ENCODE peak calls at places on chromosomes 7 and 10, in seven cellular contexts. One of them, this sample, is unnamed.

GRCh38 chr10:23047201-23048050 is 48.0 kb upstream of the MSRB2 start:
- DNase-seq in activated CD8-positive, alpha-beta memory T cell treated with anti-CD3 and anti-CD28 coated beads for 48 hours: no peak
- DNase-seq in AML-193: no peak
- DNase-seq in posterior vena cava: no peak
- DNase-seq in GM12865: no peak
- DNase-seq in neural progenitor cell: no peak
- DNase-seq in GDM1: no peak
- DNase-seq in this sample: no peak

GRCh38 chr7:98210513-98211220 is 572 bp upstream of the BHLHA15 start:
- DNase-seq in GM12865: no peak
- DNase-seq in posterior vena cava: peak
- DNase-seq in AML-193: no peak
- DNase-seq in GDM1: no peak
- DNase-seq in activated CD8-positive, alpha-beta memory T cell treated with anti-CD3 and anti-CD28 coated beads for 48 hours: no peak
- DNase-seq in neural progenitor cell: peak
- DNase-seq in this sample: no peak

GRCh38 chr10:50470798-50471582 is 152.8 kb downstream of the SGMS1 start:
- DNase-seq in posterior vena cava: no peak
- DNase-seq in neural progenitor cell: no peak
- DNase-seq in activated CD8-positive, alpha-beta memory T cell treated with anti-CD3 and anti-CD28 coated beads for 48 hours: no peak
- DNase-seq in GM12865: no peak
- DNase-seq in GDM1: no peak
- DNase-seq in AML-193: no peak
- DNase-seq in this sample: no peak

GRCh38 chr7:83876593-83876992 is 227.7 kb upstream of the SEMA3E start:
- DNase-seq in GM12865: no peak
- DNase-seq in posterior vena cava: no peak
- DNase-seq in neural progenitor cell: no peak
- DNase-seq in GDM1: no peak
- DNase-seq in AML-193: no peak
- DNase-seq in activated CD8-positive, alpha-beta memory T cell treated with anti-CD3 and anti-CD28 coated beads for 48 hours: no peak
- DNase-seq in this sample: no peak

GRCh38 chr10:59176241-59177030 is at the start of gene PHYHIPL:
- DNase-seq in posterior vena cava: peak
- DNase-seq in activated CD8-positive, alpha-beta memory T cell treated with anti-CD3 and anti-CD28 coated beads for 48 hours: no peak
- DNase-seq in neural progenitor cell: peak
- DNase-seq in GDM1: no peak
- DNase-seq in GM12865: peak
- DNase-seq in AML-193: no peak
- DNase-seq in this sample: no peak

GRCh38 chr10:19302117-19302516 is 253.5 kb downstream of the MALRD1 start:
- DNase-seq in GM12865: no peak
- DNase-seq in GDM1: no peak
- DNase-seq in AML-193: no peak
- DNase-seq in activated CD8-positive, alpha-beta memory T cell treated with anti-CD3 and anti-CD28 coated beads for 48 hours: no peak
- DNase-seq in posterior vena cava: no peak
- DNase-seq in neural progenitor cell: no peak
- DNase-seq in this sample: no peak

GRCh38 chr7:143327903-143328302 is 12.0 kb downstream of the CLCN1 start:
- DNase-seq in posterior vena cava: no peak
- DNase-seq in neural progenitor cell: no peak
- DNase-seq in GM12865: peak
- DNase-seq in AML-193: no peak
- DNase-seq in activated CD8-positive, alpha-beta memory T cell treated with anti-CD3 and anti-CD28 coated beads for 48 hours: no peak
- DNase-seq in GDM1: no peak
- DNase-seq in this sample: no peak

GRCh38 chr7:96310106-96310505 is 11.8 kb downstream of the SLC25A13 start:
- DNase-seq in posterior vena cava: no peak
- DNase-seq in activated CD8-positive, alpha-beta memory T cell treated with anti-CD3 and anti-CD28 coated beads for 48 hours: no peak
- DNase-seq in GM12865: no peak
- DNase-seq in neural progenitor cell: no peak
- DNase-seq in GDM1: no peak
- DNase-seq in AML-193: no peak
- DNase-seq in this sample: no peak

GRCh38 chr10:72574636-72575035 is 51.2 kb downstream of the MICU1 start:
- DNase-seq in GM12865: no peak
- DNase-seq in activated CD8-positive, alpha-beta memory T cell treated with anti-CD3 and anti-CD28 coated beads for 48 hours: no peak
- DNase-seq in posterior vena cava: no peak
- DNase-seq in AML-193: no peak
- DNase-seq in GDM1: no peak
- DNase-seq in neural progenitor cell: no peak
- DNase-seq in this sample: no peak

GRCh38 chr7:32023353-32023752 is 46.9 kb downstream of the PDE1C start:
- DNase-seq in GDM1: no peak
- DNase-seq in posterior vena cava: no peak
- DNase-seq in neural progenitor cell: no peak
- DNase-seq in activated CD8-positive, alpha-beta memory T cell treated with anti-CD3 and anti-CD28 coated beads for 48 hours: no peak
- DNase-seq in AML-193: no peak
- DNase-seq in GM12865: no peak
- DNase-seq in this sample: no peak

GRCh38 chr7:17770710-17771375 is 169.5 kb downstream of the SNX13 start:
- DNase-seq in posterior vena cava: no peak
- DNase-seq in AML-193: peak
- DNase-seq in activated CD8-positive, alpha-beta memory T cell treated with anti-CD3 and anti-CD28 coated beads for 48 hours: no peak
- DNase-seq in GDM1: peak
- DNase-seq in neural progenitor cell: no peak
- DNase-seq in GM12865: no peak
- DNase-seq in this sample: no peak

GRCh38 chr10:7512487-7512886 is 101.7 kb upstream of the SFMBT2 start:
- DNase-seq in GM12865: no peak
- DNase-seq in neural progenitor cell: no peak
- DNase-seq in GDM1: no peak
- DNase-seq in posterior vena cava: no peak
- DNase-seq in AML-193: no peak
- DNase-seq in activated CD8-positive, alpha-beta memory T cell treated with anti-CD3 and anti-CD28 coated beads for 48 hours: no peak
- DNase-seq in this sample: no peak

GRCh38 chr10:63760708-63761047 is 239.5 kb downstream of the REEP3 start:
- DNase-seq in AML-193: no peak
- DNase-seq in neural progenitor cell: no peak
- DNase-seq in GDM1: no peak
- DNase-seq in posterior vena cava: no peak
- DNase-seq in GM12865: no peak
- DNase-seq in activated CD8-positive, alpha-beta memory T cell treated with anti-CD3 and anti-CD28 coated beads for 48 hours: no peak
- DNase-seq in this sample: no peak

GRCh38 chr10:51937313-51937712 is 237.9 kb upstream of the CSTF2T start:
- DNase-seq in posterior vena cava: no peak
- DNase-seq in AML-193: no peak
- DNase-seq in GDM1: no peak
- DNase-seq in GM12865: no peak
- DNase-seq in activated CD8-positive, alpha-beta memory T cell treated with anti-CD3 and anti-CD28 coated beads for 48 hours: no peak
- DNase-seq in neural progenitor cell: no peak
- DNase-seq in this sample: no peak

GRCh38 chr7:25967278-25968204 is 184.5 kb upstream of the NFE2L3 start:
- DNase-seq in GM12865: peak
- DNase-seq in neural progenitor cell: no peak
- DNase-seq in AML-193: no peak
- DNase-seq in posterior vena cava: no peak
- DNase-seq in activated CD8-positive, alpha-beta memory T cell treated with anti-CD3 and anti-CD28 coated beads for 48 hours: no peak
- DNase-seq in GDM1: no peak
- DNase-seq in this sample: no peak

GRCh38 chr10:102678842-102679289 is 34.6 kb downstream of the TRIM8 start:
- DNase-seq in posterior vena cava: peak
- DNase-seq in AML-193: peak
- DNase-seq in activated CD8-positive, alpha-beta memory T cell treated with anti-CD3 and anti-CD28 coated beads for 48 hours: no peak
- DNase-seq in GM12865: peak
- DNase-seq in GDM1: no peak
- DNase-seq in neural progenitor cell: peak
- DNase-seq in this sample: peak

GRCh38 chr10:31961675-31962074 is 33.0 kb upstream of the ARHGAP12 start:
- DNase-seq in GM12865: peak
- DNase-seq in AML-193: peak
- DNase-seq in neural progenitor cell: no peak
- DNase-seq in activated CD8-positive, alpha-beta memory T cell treated with anti-CD3 and anti-CD28 coated beads for 48 hours: no peak
- DNase-seq in posterior vena cava: no peak
- DNase-seq in GDM1: peak
- DNase-seq in this sample: no peak

GRCh38 chr7:22569586-22570321 is 69.8 kb upstream of the STEAP1B start:
- DNase-seq in neural progenitor cell: no peak
- DNase-seq in posterior vena cava: no peak
- DNase-seq in GDM1: no peak
- DNase-seq in GM12865: peak
- DNase-seq in activated CD8-positive, alpha-beta memory T cell treated with anti-CD3 and anti-CD28 coated beads for 48 hours: no peak
- DNase-seq in AML-193: peak
- DNase-seq in this sample: no peak

GRCh38 chr10:125060038-125060437 is 100.3 kb downstream of the CTBP2 start:
- DNase-seq in AML-193: no peak
- DNase-seq in GDM1: no peak
- DNase-seq in neural progenitor cell: no peak
- DNase-seq in activated CD8-positive, alpha-beta memory T cell treated with anti-CD3 and anti-CD28 coated beads for 48 hours: no peak
- DNase-seq in posterior vena cava: no peak
- DNase-seq in GM12865: no peak
- DNase-seq in this sample: no peak

GRCh38 chr10:125144693-125145623 is 15.4 kb downstream of the CTBP2 start:
- DNase-seq in GM12865: peak
- DNase-seq in AML-193: peak
- DNase-seq in neural progenitor cell: peak
- DNase-seq in GDM1: no peak
- DNase-seq in activated CD8-positive, alpha-beta memory T cell treated with anti-CD3 and anti-CD28 coated beads for 48 hours: no peak
- DNase-seq in posterior vena cava: no peak
- DNase-seq in this sample: no peak

GRCh38 chr10:17144757-17145156 is 15.1 kb upstream of the CUBN start:
- DNase-seq in GM12865: peak
- DNase-seq in neural progenitor cell: no peak
- DNase-seq in AML-193: no peak
- DNase-seq in GDM1: no peak
- DNase-seq in posterior vena cava: no peak
- DNase-seq in activated CD8-positive, alpha-beta memory T cell treated with anti-CD3 and anti-CD28 coated beads for 48 hours: peak
- DNase-seq in this sample: no peak

GRCh38 chr7:100396421-100396982 is 23.2 kb downstream of the PILRA start:
- DNase-seq in posterior vena cava: no peak
- DNase-seq in activated CD8-positive, alpha-beta memory T cell treated with anti-CD3 and anti-CD28 coated beads for 48 hours: no peak
- DNase-seq in neural progenitor cell: no peak
- DNase-seq in GDM1: no peak
- DNase-seq in GM12865: peak
- DNase-seq in AML-193: peak
- DNase-seq in this sample: no peak

GRCh38 chr10:131982185-131982756 is 548 bp upstream of the BNIP3 start:
- DNase-seq in AML-193: no peak
- DNase-seq in neural progenitor cell: no peak
- DNase-seq in activated CD8-positive, alpha-beta memory T cell treated with anti-CD3 and anti-CD28 coated beads for 48 hours: no peak
- DNase-seq in posterior vena cava: no peak
- DNase-seq in GDM1: no peak
- DNase-seq in GM12865: no peak
- DNase-seq in this sample: no peak

GRCh38 chr7:51187941-51188340 is 128.7 kb downstream of the COBL start:
- DNase-seq in neural progenitor cell: peak
- DNase-seq in AML-193: no peak
- DNase-seq in GDM1: no peak
- DNase-seq in activated CD8-positive, alpha-beta memory T cell treated with anti-CD3 and anti-CD28 coated beads for 48 hours: no peak
- DNase-seq in posterior vena cava: no peak
- DNase-seq in GM12865: peak
- DNase-seq in this sample: no peak

GRCh38 chr7:21108182-21108581 is 319.7 kb upstream of the SP4 start:
- DNase-seq in posterior vena cava: no peak
- DNase-seq in activated CD8-positive, alpha-beta memory T cell treated with anti-CD3 and anti-CD28 coated beads for 48 hours: no peak
- DNase-seq in GDM1: no peak
- DNase-seq in GM12865: no peak
- DNase-seq in neural progenitor cell: peak
- DNase-seq in AML-193: no peak
- DNase-seq in this sample: no peak

GRCh38 chr7:33744293-33744692 is 161.0 kb upstream of the BMPER start:
- DNase-seq in AML-193: peak
- DNase-seq in activated CD8-positive, alpha-beta memory T cell treated with anti-CD3 and anti-CD28 coated beads for 48 hours: no peak
- DNase-seq in posterior vena cava: no peak
- DNase-seq in neural progenitor cell: peak
- DNase-seq in GM12865: peak
- DNase-seq in GDM1: peak
- DNase-seq in this sample: no peak

GRCh38 chr10:91462423-91462822 is 52.3 kb downstream of the HECTD2 start:
- DNase-seq in AML-193: no peak
- DNase-seq in GM12865: no peak
- DNase-seq in neural progenitor cell: no peak
- DNase-seq in GDM1: no peak
- DNase-seq in activated CD8-positive, alpha-beta memory T cell treated with anti-CD3 and anti-CD28 coated beads for 48 hours: no peak
- DNase-seq in posterior vena cava: no peak
- DNase-seq in this sample: no peak

GRCh38 chr10:11715815-11716494 is 26.2 kb upstream of the ECHDC3 start:
- DNase-seq in GDM1: no peak
- DNase-seq in AML-193: no peak
- DNase-seq in neural progenitor cell: no peak
- DNase-seq in posterior vena cava: no peak
- DNase-seq in activated CD8-positive, alpha-beta memory T cell treated with anti-CD3 and anti-CD28 coated beads for 48 hours: no peak
- DNase-seq in GM12865: no peak
- DNase-seq in this sample: no peak

GRCh38 chr10:89526396-89526795 is 9.0 kb downstream of the SLC16A12 start:
- DNase-seq in activated CD8-positive, alpha-beta memory T cell treated with anti-CD3 and anti-CD28 coated beads for 48 hours: no peak
- DNase-seq in posterior vena cava: no peak
- DNase-seq in GM12865: no peak
- DNase-seq in GDM1: no peak
- DNase-seq in AML-193: no peak
- DNase-seq in neural progenitor cell: no peak
- DNase-seq in this sample: no peak

GRCh38 chr10:131065673-131066331 is 245.7 kb downstream of the TCERG1L start:
- DNase-seq in GDM1: no peak
- DNase-seq in AML-193: no peak
- DNase-seq in activated CD8-positive, alpha-beta memory T cell treated with anti-CD3 and anti-CD28 coated beads for 48 hours: no peak
- DNase-seq in GM12865: no peak
- DNase-seq in posterior vena cava: peak
- DNase-seq in neural progenitor cell: peak
- DNase-seq in this sample: no peak

GRCh38 chr10:49768731-49769130 is 6.6 kb upstream of the OGDHL start:
- DNase-seq in activated CD8-positive, alpha-beta memory T cell treated with anti-CD3 and anti-CD28 coated beads for 48 hours: no peak
- DNase-seq in GDM1: no peak
- DNase-seq in neural progenitor cell: no peak
- DNase-seq in GM12865: no peak
- DNase-seq in AML-193: no peak
- DNase-seq in posterior vena cava: no peak
- DNase-seq in this sample: no peak

GRCh38 chr10:14995964-14996565 is 36.9 kb downstream of the MEIG1 start:
- DNase-seq in posterior vena cava: no peak
- DNase-seq in activated CD8-positive, alpha-beta memory T cell treated with anti-CD3 and anti-CD28 coated beads for 48 hours: no peak
- DNase-seq in AML-193: no peak
- DNase-seq in GM12865: no peak
- DNase-seq in neural progenitor cell: no peak
- DNase-seq in GDM1: no peak
- DNase-seq in this sample: no peak

GRCh38 chr10:78648256-78648860 is 420.4 kb upstream of the ZMIZ1 start:
- DNase-seq in GDM1: no peak
- DNase-seq in activated CD8-positive, alpha-beta memory T cell treated with anti-CD3 and anti-CD28 coated beads for 48 hours: no peak
- DNase-seq in posterior vena cava: no peak
- DNase-seq in AML-193: no peak
- DNase-seq in GM12865: no peak
- DNase-seq in neural progenitor cell: no peak
- DNase-seq in this sample: no peak

GRCh38 chr7:141674702-141675101 is 27.3 kb downstream of the DENND11 start:
- DNase-seq in GDM1: no peak
- DNase-seq in GM12865: no peak
- DNase-seq in posterior vena cava: no peak
- DNase-seq in activated CD8-positive, alpha-beta memory T cell treated with anti-CD3 and anti-CD28 coated beads for 48 hours: no peak
- DNase-seq in neural progenitor cell: peak
- DNase-seq in AML-193: no peak
- DNase-seq in this sample: no peak

GRCh38 chr7:23759556-23760391 is 49.8 kb downstream of the STK31 start:
- DNase-seq in neural progenitor cell: no peak
- DNase-seq in GDM1: no peak
- DNase-seq in AML-193: no peak
- DNase-seq in activated CD8-positive, alpha-beta memory T cell treated with anti-CD3 and anti-CD28 coated beads for 48 hours: no peak
- DNase-seq in GM12865: no peak
- DNase-seq in posterior vena cava: no peak
- DNase-seq in this sample: peak

GRCh38 chr7:100983451-100984187 is 14.3 kb downstream of the MUC12 start:
- DNase-seq in neural progenitor cell: no peak
- DNase-seq in AML-193: no peak
- DNase-seq in posterior vena cava: peak
- DNase-seq in GM12865: no peak
- DNase-seq in activated CD8-positive, alpha-beta memory T cell treated with anti-CD3 and anti-CD28 coated beads for 48 hours: no peak
- DNase-seq in GDM1: no peak
- DNase-seq in this sample: no peak

GRCh38 chr10:30788307-30788706 is 158.8 kb upstream of the LYZL2 start:
- DNase-seq in AML-193: no peak
- DNase-seq in GM12865: no peak
- DNase-seq in posterior vena cava: no peak
- DNase-seq in neural progenitor cell: no peak
- DNase-seq in GDM1: no peak
- DNase-seq in activated CD8-positive, alpha-beta memory T cell treated with anti-CD3 and anti-CD28 coated beads for 48 hours: no peak
- DNase-seq in this sample: peak

GRCh38 chr7:118467381-118467780 is 242.9 kb downstream of the ANKRD7 start:
- DNase-seq in posterior vena cava: no peak
- DNase-seq in activated CD8-positive, alpha-beta memory T cell treated with anti-CD3 and anti-CD28 coated beads for 48 hours: no peak
- DNase-seq in GM12865: no peak
- DNase-seq in GDM1: no peak
- DNase-seq in neural progenitor cell: no peak
- DNase-seq in AML-193: no peak
- DNase-seq in this sample: no peak

This sample was measured in glomerular endothelial cell.